ENCODE peak calls at places on chromosomes 13 and 19, in seven cellular contexts. One of them, this sample, is unnamed.

GRCh38 chr13:31896427-31896826 is 135.1 kb upstream of the FRY start:
- ATAC-seq in stimulated activated naive CD8-positive, alpha-beta T cell treated with anti-CD3 and anti-CD28 coated beads, Interleukin-15, Interleukin-2, amounts not matched to agents 100 U/mL and 50 U/mL, for 24 hours: no peak
- ATAC-seq in omental fat pad: no peak
- ATAC-seq in activated CD8-positive, alpha-beta T cell treated with anti-CD3 and anti-CD28 coated beads for 36 hours: no peak
- ATAC-seq in activated T-cell treated with anti-CD3 and anti-CD28 coated beads, Interleukin-2, amount 50 U/mL, for 72 hours: no peak
- ATAC-seq in left lung: no peak
- ATAC-seq in foreskin keratinocyte: no peak
- ATAC-seq in this sample: no peak

GRCh38 chr13:44117351-44117750 is 237.6 kb downstream of the LACC1 start:
- ATAC-seq in left lung: peak
- ATAC-seq in stimulated activated naive CD8-positive, alpha-beta T cell treated with anti-CD3 and anti-CD28 coated beads, Interleukin-15, Interleukin-2, amounts not matched to agents 100 U/mL and 50 U/mL, for 24 hours: peak
- ATAC-seq in activated T-cell treated with anti-CD3 and anti-CD28 coated beads, Interleukin-2, amount 50 U/mL, for 72 hours: no peak
- ATAC-seq in activated CD8-positive, alpha-beta T cell treated with anti-CD3 and anti-CD28 coated beads for 36 hours: peak
- ATAC-seq in foreskin keratinocyte: no peak
- ATAC-seq in omental fat pad: no peak
- ATAC-seq in this sample: no peak

GRCh38 chr19:16327911-16328823 is 3.5 kb downstream of the KLF2 start:
- ATAC-seq in activated T-cell treated with anti-CD3 and anti-CD28 coated beads, Interleukin-2, amount 50 U/mL, for 72 hours: no peak
- ATAC-seq in left lung: peak
- ATAC-seq in omental fat pad: peak
- ATAC-seq in stimulated activated naive CD8-positive, alpha-beta T cell treated with anti-CD3 and anti-CD28 coated beads, Interleukin-15, Interleukin-2, amounts not matched to agents 100 U/mL and 50 U/mL, for 24 hours: no peak
- ATAC-seq in foreskin keratinocyte: no peak
- ATAC-seq in activated CD8-positive, alpha-beta T cell treated with anti-CD3 and anti-CD28 coated beads for 36 hours: peak
- ATAC-seq in this sample: no peak

GRCh38 chr13:42022796-42023493 is 25.5 kb upstream of the DGKH start:
- ATAC-seq in activated CD8-positive, alpha-beta T cell treated with anti-CD3 and anti-CD28 coated beads for 36 hours: no peak
- ATAC-seq in omental fat pad: no peak
- ATAC-seq in left lung: no peak
- ATAC-seq in foreskin keratinocyte: no peak
- ATAC-seq in activated T-cell treated with anti-CD3 and anti-CD28 coated beads, Interleukin-2, amount 50 U/mL, for 72 hours: no peak
- ATAC-seq in stimulated activated naive CD8-positive, alpha-beta T cell treated with anti-CD3 and anti-CD28 coated beads, Interleukin-15, Interleukin-2, amounts not matched to agents 100 U/mL and 50 U/mL, for 24 hours: no peak
- ATAC-seq in this sample: no peak

GRCh38 chr13:46860734-46861133 is 36.1 kb downstream of the HTR2A start:
- ATAC-seq in stimulated activated naive CD8-positive, alpha-beta T cell treated with anti-CD3 and anti-CD28 coated beads, Interleukin-15, Interleukin-2, amounts not matched to agents 100 U/mL and 50 U/mL, for 24 hours: no peak
- ATAC-seq in activated CD8-positive, alpha-beta T cell treated with anti-CD3 and anti-CD28 coated beads for 36 hours: no peak
- ATAC-seq in left lung: no peak
- ATAC-seq in foreskin keratinocyte: no peak
- ATAC-seq in omental fat pad: no peak
- ATAC-seq in activated T-cell treated with anti-CD3 and anti-CD28 coated beads, Interleukin-2, amount 50 U/mL, for 72 hours: no peak
- ATAC-seq in this sample: no peak

GRCh38 chr13:49521216-49521615 is 25.5 kb downstream of the PHF11 start:
- ATAC-seq in activated CD8-positive, alpha-beta T cell treated with anti-CD3 and anti-CD28 coated beads for 36 hours: no peak
- ATAC-seq in stimulated activated naive CD8-positive, alpha-beta T cell treated with anti-CD3 and anti-CD28 coated beads, Interleukin-15, Interleukin-2, amounts not matched to agents 100 U/mL and 50 U/mL, for 24 hours: no peak
- ATAC-seq in omental fat pad: no peak
- ATAC-seq in foreskin keratinocyte: no peak
- ATAC-seq in left lung: no peak
- ATAC-seq in activated T-cell treated with anti-CD3 and anti-CD28 coated beads, Interleukin-2, amount 50 U/mL, for 72 hours: no peak
- ATAC-seq in this sample: no peak

GRCh38 chr19:46287585-46287984 is 9.3 kb upstream of the HIF3A start:
- ATAC-seq in stimulated activated naive CD8-positive, alpha-beta T cell treated with anti-CD3 and anti-CD28 coated beads, Interleukin-15, Interleukin-2, amounts not matched to agents 100 U/mL and 50 U/mL, for 24 hours: no peak
- ATAC-seq in left lung: no peak
- ATAC-seq in activated CD8-positive, alpha-beta T cell treated with anti-CD3 and anti-CD28 coated beads for 36 hours: no peak
- ATAC-seq in omental fat pad: no peak
- ATAC-seq in activated T-cell treated with anti-CD3 and anti-CD28 coated beads, Interleukin-2, amount 50 U/mL, for 72 hours: no peak
- ATAC-seq in foreskin keratinocyte: no peak
- ATAC-seq in this sample: peak

GRCh38 chr19:11479470-11480080 is 1.3 kb downstream of the ELAVL3 start:
- ATAC-seq in foreskin keratinocyte: peak
- ATAC-seq in omental fat pad: no peak
- ATAC-seq in stimulated activated naive CD8-positive, alpha-beta T cell treated with anti-CD3 and anti-CD28 coated beads, Interleukin-15, Interleukin-2, amounts not matched to agents 100 U/mL and 50 U/mL, for 24 hours: no peak
- ATAC-seq in activated T-cell treated with anti-CD3 and anti-CD28 coated beads, Interleukin-2, amount 50 U/mL, for 72 hours: no peak
- ATAC-seq in left lung: peak
- ATAC-seq in activated CD8-positive, alpha-beta T cell treated with anti-CD3 and anti-CD28 coated beads for 36 hours: no peak
- ATAC-seq in this sample: no peak

GRCh38 chr13:60213236-60213746 is 49.6 kb upstream of the DIAPH3 start:
- ATAC-seq in left lung: no peak
- ATAC-seq in omental fat pad: no peak
- ATAC-seq in activated T-cell treated with anti-CD3 and anti-CD28 coated beads, Interleukin-2, amount 50 U/mL, for 72 hours: no peak
- ATAC-seq in foreskin keratinocyte: no peak
- ATAC-seq in stimulated activated naive CD8-positive, alpha-beta T cell treated with anti-CD3 and anti-CD28 coated beads, Interleukin-15, Interleukin-2, amounts not matched to agents 100 U/mL and 50 U/mL, for 24 hours: no peak
- ATAC-seq in activated CD8-positive, alpha-beta T cell treated with anti-CD3 and anti-CD28 coated beads for 36 hours: no peak
- ATAC-seq in this sample: no peak

GRCh38 chr19:46967578-46968018 is 52.0 kb upstream of the NPAS1 start:
- ATAC-seq in stimulated activated naive CD8-positive, alpha-beta T cell treated with anti-CD3 and anti-CD28 coated beads, Interleukin-15, Interleukin-2, amounts not matched to agents 100 U/mL and 50 U/mL, for 24 hours: peak
- ATAC-seq in omental fat pad: no peak
- ATAC-seq in left lung: peak
- ATAC-seq in foreskin keratinocyte: no peak
- ATAC-seq in activated T-cell treated with anti-CD3 and anti-CD28 coated beads, Interleukin-2, amount 50 U/mL, for 72 hours: peak
- ATAC-seq in activated CD8-positive, alpha-beta T cell treated with anti-CD3 and anti-CD28 coated beads for 36 hours: peak
- ATAC-seq in this sample: peak

GRCh38 chr13:73131247-73131646 is 72.4 kb downstream of the KLF5 start:
- ATAC-seq in omental fat pad: no peak
- ATAC-seq in stimulated activated naive CD8-positive, alpha-beta T cell treated with anti-CD3 and anti-CD28 coated beads, Interleukin-15, Interleukin-2, amounts not matched to agents 100 U/mL and 50 U/mL, for 24 hours: no peak
- ATAC-seq in activated CD8-positive, alpha-beta T cell treated with anti-CD3 and anti-CD28 coated beads for 36 hours: no peak
- ATAC-seq in left lung: peak
- ATAC-seq in foreskin keratinocyte: no peak
- ATAC-seq in activated T-cell treated with anti-CD3 and anti-CD28 coated beads, Interleukin-2, amount 50 U/mL, for 72 hours: no peak
- ATAC-seq in this sample: no peak

GRCh38 chr19:12913011-12913561 is 6.0 kb downstream of the SYCE2 start:
- ATAC-seq in omental fat pad: peak
- ATAC-seq in activated T-cell treated with anti-CD3 and anti-CD28 coated beads, Interleukin-2, amount 50 U/mL, for 72 hours: no peak
- ATAC-seq in stimulated activated naive CD8-positive, alpha-beta T cell treated with anti-CD3 and anti-CD28 coated beads, Interleukin-15, Interleukin-2, amounts not matched to agents 100 U/mL and 50 U/mL, for 24 hours: no peak
- ATAC-seq in activated CD8-positive, alpha-beta T cell treated with anti-CD3 and anti-CD28 coated beads for 36 hours: no peak
- ATAC-seq in foreskin keratinocyte: no peak
- ATAC-seq in left lung: peak
- ATAC-seq in this sample: peak

GRCh38 chr13:33817513-33817842 is 471 bp upstream of the RFC3 start:
- ATAC-seq in foreskin keratinocyte: no peak
- ATAC-seq in activated T-cell treated with anti-CD3 and anti-CD28 coated beads, Interleukin-2, amount 50 U/mL, for 72 hours: peak
- ATAC-seq in omental fat pad: no peak
- ATAC-seq in stimulated activated naive CD8-positive, alpha-beta T cell treated with anti-CD3 and anti-CD28 coated beads, Interleukin-15, Interleukin-2, amounts not matched to agents 100 U/mL and 50 U/mL, for 24 hours: no peak
- ATAC-seq in activated CD8-positive, alpha-beta T cell treated with anti-CD3 and anti-CD28 coated beads for 36 hours: peak
- ATAC-seq in left lung: no peak
- ATAC-seq in this sample: peak

GRCh38 chr19:17803264-17803896 is 8.4 kb downstream of the B3GNT3 start:
- ATAC-seq in activated CD8-positive, alpha-beta T cell treated with anti-CD3 and anti-CD28 coated beads for 36 hours: peak
- ATAC-seq in left lung: peak
- ATAC-seq in activated T-cell treated with anti-CD3 and anti-CD28 coated beads, Interleukin-2, amount 50 U/mL, for 72 hours: peak
- ATAC-seq in stimulated activated naive CD8-positive, alpha-beta T cell treated with anti-CD3 and anti-CD28 coated beads, Interleukin-15, Interleukin-2, amounts not matched to agents 100 U/mL and 50 U/mL, for 24 hours: no peak
- ATAC-seq in omental fat pad: no peak
- ATAC-seq in foreskin keratinocyte: no peak
- ATAC-seq in this sample: no peak

GRCh38 chr13:97001641-97002040 is 7.4 kb upstream of the OXGR1 start:
- ATAC-seq in activated CD8-positive, alpha-beta T cell treated with anti-CD3 and anti-CD28 coated beads for 36 hours: no peak
- ATAC-seq in foreskin keratinocyte: no peak
- ATAC-seq in omental fat pad: no peak
- ATAC-seq in stimulated activated naive CD8-positive, alpha-beta T cell treated with anti-CD3 and anti-CD28 coated beads, Interleukin-15, Interleukin-2, amounts not matched to agents 100 U/mL and 50 U/mL, for 24 hours: no peak
- ATAC-seq in left lung: no peak
- ATAC-seq in activated T-cell treated with anti-CD3 and anti-CD28 coated beads, Interleukin-2, amount 50 U/mL, for 72 hours: no peak
- ATAC-seq in this sample: no peak

GRCh38 chr13:86974251-86974994 is 696.7 kb upstream of the SLITRK5 start:
- ATAC-seq in stimulated activated naive CD8-positive, alpha-beta T cell treated with anti-CD3 and anti-CD28 coated beads, Interleukin-15, Interleukin-2, amounts not matched to agents 100 U/mL and 50 U/mL, for 24 hours: no peak
- ATAC-seq in foreskin keratinocyte: no peak
- ATAC-seq in omental fat pad: no peak
- ATAC-seq in activated CD8-positive, alpha-beta T cell treated with anti-CD3 and anti-CD28 coated beads for 36 hours: no peak
- ATAC-seq in left lung: no peak
- ATAC-seq in activated T-cell treated with anti-CD3 and anti-CD28 coated beads, Interleukin-2, amount 50 U/mL, for 72 hours: no peak
- ATAC-seq in this sample: no peak

GRCh38 chr13:44141213-44141724 is 232.4 kb upstream of the SERP2 start:
- ATAC-seq in left lung: peak
- ATAC-seq in activated T-cell treated with anti-CD3 and anti-CD28 coated beads, Interleukin-2, amount 50 U/mL, for 72 hours: no peak
- ATAC-seq in activated CD8-positive, alpha-beta T cell treated with anti-CD3 and anti-CD28 coated beads for 36 hours: no peak
- ATAC-seq in omental fat pad: no peak
- ATAC-seq in foreskin keratinocyte: no peak
- ATAC-seq in stimulated activated naive CD8-positive, alpha-beta T cell treated with anti-CD3 and anti-CD28 coated beads, Interleukin-15, Interleukin-2, amounts not matched to agents 100 U/mL and 50 U/mL, for 24 hours: no peak
- ATAC-seq in this sample: no peak

GRCh38 chr13:33263976-33264619 is 21.5 kb downstream of the STARD13 start:
- ATAC-seq in omental fat pad: no peak
- ATAC-seq in activated T-cell treated with anti-CD3 and anti-CD28 coated beads, Interleukin-2, amount 50 U/mL, for 72 hours: no peak
- ATAC-seq in activated CD8-positive, alpha-beta T cell treated with anti-CD3 and anti-CD28 coated beads for 36 hours: no peak
- ATAC-seq in foreskin keratinocyte: no peak
- ATAC-seq in stimulated activated naive CD8-positive, alpha-beta T cell treated with anti-CD3 and anti-CD28 coated beads, Interleukin-15, Interleukin-2, amounts not matched to agents 100 U/mL and 50 U/mL, for 24 hours: no peak
- ATAC-seq in left lung: no peak
- ATAC-seq in this sample: no peak

GRCh38 chr13:79307866-79308298 is 98.2 kb downstream of the RBM26 start:
- ATAC-seq in activated CD8-positive, alpha-beta T cell treated with anti-CD3 and anti-CD28 coated beads for 36 hours: peak
- ATAC-seq in activated T-cell treated with anti-CD3 and anti-CD28 coated beads, Interleukin-2, amount 50 U/mL, for 72 hours: peak
- ATAC-seq in foreskin keratinocyte: peak
- ATAC-seq in left lung: peak
- ATAC-seq in omental fat pad: no peak
- ATAC-seq in stimulated activated naive CD8-positive, alpha-beta T cell treated with anti-CD3 and anti-CD28 coated beads, Interleukin-15, Interleukin-2, amounts not matched to agents 100 U/mL and 50 U/mL, for 24 hours: peak
- ATAC-seq in this sample: peak

GRCh38 chr19:41903161-41903953 is 20.4 kb downstream of the ARHGEF1 start:
- ATAC-seq in activated T-cell treated with anti-CD3 and anti-CD28 coated beads, Interleukin-2, amount 50 U/mL, for 72 hours: no peak
- ATAC-seq in foreskin keratinocyte: no peak
- ATAC-seq in activated CD8-positive, alpha-beta T cell treated with anti-CD3 and anti-CD28 coated beads for 36 hours: no peak
- ATAC-seq in left lung: peak
- ATAC-seq in stimulated activated naive CD8-positive, alpha-beta T cell treated with anti-CD3 and anti-CD28 coated beads, Interleukin-15, Interleukin-2, amounts not matched to agents 100 U/mL and 50 U/mL, for 24 hours: no peak
- ATAC-seq in omental fat pad: no peak
- ATAC-seq in this sample: no peak

GRCh38 chr13:110387451-110388140 is 80.5 kb downstream of the COL4A2 start:
- ATAC-seq in activated CD8-positive, alpha-beta T cell treated with anti-CD3 and anti-CD28 coated beads for 36 hours: peak
- ATAC-seq in foreskin keratinocyte: peak
- ATAC-seq in left lung: peak
- ATAC-seq in activated T-cell treated with anti-CD3 and anti-CD28 coated beads, Interleukin-2, amount 50 U/mL, for 72 hours: no peak
- ATAC-seq in stimulated activated naive CD8-positive, alpha-beta T cell treated with anti-CD3 and anti-CD28 coated beads, Interleukin-15, Interleukin-2, amounts not matched to agents 100 U/mL and 50 U/mL, for 24 hours: no peak
- ATAC-seq in omental fat pad: peak
- ATAC-seq in this sample: peak

GRCh38 chr13:29857089-29857488 is 6.7 kb upstream of the UBL3 start:
- ATAC-seq in activated T-cell treated with anti-CD3 and anti-CD28 coated beads, Interleukin-2, amount 50 U/mL, for 72 hours: no peak
- ATAC-seq in left lung: peak
- ATAC-seq in activated CD8-positive, alpha-beta T cell treated with anti-CD3 and anti-CD28 coated beads for 36 hours: no peak
- ATAC-seq in stimulated activated naive CD8-positive, alpha-beta T cell treated with anti-CD3 and anti-CD28 coated beads, Interleukin-15, Interleukin-2, amounts not matched to agents 100 U/mL and 50 U/mL, for 24 hours: no peak
- ATAC-seq in foreskin keratinocyte: no peak
- ATAC-seq in omental fat pad: no peak
- ATAC-seq in this sample: no peak

GRCh38 chr19:47004012-47004465 is 15.6 kb upstream of the NPAS1 start:
- ATAC-seq in omental fat pad: no peak
- ATAC-seq in activated T-cell treated with anti-CD3 and anti-CD28 coated beads, Interleukin-2, amount 50 U/mL, for 72 hours: no peak
- ATAC-seq in foreskin keratinocyte: no peak
- ATAC-seq in stimulated activated naive CD8-positive, alpha-beta T cell treated with anti-CD3 and anti-CD28 coated beads, Interleukin-15, Interleukin-2, amounts not matched to agents 100 U/mL and 50 U/mL, for 24 hours: no peak
- ATAC-seq in activated CD8-positive, alpha-beta T cell treated with anti-CD3 and anti-CD28 coated beads for 36 hours: no peak
- ATAC-seq in left lung: no peak
- ATAC-seq in this sample: no peak

GRCh38 chr13:95180513-95181245 is 120.6 kb downstream of the ABCC4 start:
- ATAC-seq in foreskin keratinocyte: no peak
- ATAC-seq in activated T-cell treated with anti-CD3 and anti-CD28 coated beads, Interleukin-2, amount 50 U/mL, for 72 hours: no peak
- ATAC-seq in stimulated activated naive CD8-positive, alpha-beta T cell treated with anti-CD3 and anti-CD28 coated beads, Interleukin-15, Interleukin-2, amounts not matched to agents 100 U/mL and 50 U/mL, for 24 hours: no peak
- ATAC-seq in activated CD8-positive, alpha-beta T cell treated with anti-CD3 and anti-CD28 coated beads for 36 hours: no peak
- ATAC-seq in left lung: peak
- ATAC-seq in omental fat pad: no peak
- ATAC-seq in this sample: no peak

GRCh38 chr13:30341815-30342570 is 34.6 kb upstream of the KATNAL1 start:
- ATAC-seq in activated T-cell treated with anti-CD3 and anti-CD28 coated beads, Interleukin-2, amount 50 U/mL, for 72 hours: no peak
- ATAC-seq in foreskin keratinocyte: peak
- ATAC-seq in omental fat pad: peak
- ATAC-seq in stimulated activated naive CD8-positive, alpha-beta T cell treated with anti-CD3 and anti-CD28 coated beads, Interleukin-15, Interleukin-2, amounts not matched to agents 100 U/mL and 50 U/mL, for 24 hours: no peak
- ATAC-seq in left lung: peak
- ATAC-seq in activated CD8-positive, alpha-beta T cell treated with anti-CD3 and anti-CD28 coated beads for 36 hours: no peak
- ATAC-seq in this sample: peak

GRCh38 chr19:6720369-6721112 is at the start of gene C3:
- ATAC-seq in stimulated activated naive CD8-positive, alpha-beta T cell treated with anti-CD3 and anti-CD28 coated beads, Interleukin-15, Interleukin-2, amounts not matched to agents 100 U/mL and 50 U/mL, for 24 hours: no peak
- ATAC-seq in activated T-cell treated with anti-CD3 and anti-CD28 coated beads, Interleukin-2, amount 50 U/mL, for 72 hours: peak
- ATAC-seq in foreskin keratinocyte: peak
- ATAC-seq in omental fat pad: peak
- ATAC-seq in activated CD8-positive, alpha-beta T cell treated with anti-CD3 and anti-CD28 coated beads for 36 hours: no peak
- ATAC-seq in left lung: peak
- ATAC-seq in this sample: peak

GRCh38 chr19:57068326-57068725 is 51.5 kb upstream of the USP29 start:
- ATAC-seq in left lung: no peak
- ATAC-seq in omental fat pad: no peak
- ATAC-seq in stimulated activated naive CD8-positive, alpha-beta T cell treated with anti-CD3 and anti-CD28 coated beads, Interleukin-15, Interleukin-2, amounts not matched to agents 100 U/mL and 50 U/mL, for 24 hours: no peak
- ATAC-seq in activated T-cell treated with anti-CD3 and anti-CD28 coated beads, Interleukin-2, amount 50 U/mL, for 72 hours: no peak
- ATAC-seq in activated CD8-positive, alpha-beta T cell treated with anti-CD3 and anti-CD28 coated beads for 36 hours: no peak
- ATAC-seq in foreskin keratinocyte: no peak
- ATAC-seq in this sample: no peak

GRCh38 chr19:20244356-20244755 is 77.3 kb downstream of the ZNF486 start:
- ATAC-seq in omental fat pad: no peak
- ATAC-seq in foreskin keratinocyte: no peak
- ATAC-seq in left lung: no peak
- ATAC-seq in activated T-cell treated with anti-CD3 and anti-CD28 coated beads, Interleukin-2, amount 50 U/mL, for 72 hours: no peak
- ATAC-seq in activated CD8-positive, alpha-beta T cell treated with anti-CD3 and anti-CD28 coated beads for 36 hours: peak
- ATAC-seq in stimulated activated naive CD8-positive, alpha-beta T cell treated with anti-CD3 and anti-CD28 coated beads, Interleukin-15, Interleukin-2, amounts not matched to agents 100 U/mL and 50 U/mL, for 24 hours: no peak
- ATAC-seq in this sample: no peak

GRCh38 chr19:4049432-4049831 is 17.3 kb downstream of the ZBTB7A start:
- ATAC-seq in stimulated activated naive CD8-positive, alpha-beta T cell treated with anti-CD3 and anti-CD28 coated beads, Interleukin-15, Interleukin-2, amounts not matched to agents 100 U/mL and 50 U/mL, for 24 hours: no peak
- ATAC-seq in foreskin keratinocyte: no peak
- ATAC-seq in activated T-cell treated with anti-CD3 and anti-CD28 coated beads, Interleukin-2, amount 50 U/mL, for 72 hours: no peak
- ATAC-seq in left lung: no peak
- ATAC-seq in activated CD8-positive, alpha-beta T cell treated with anti-CD3 and anti-CD28 coated beads for 36 hours: no peak
- ATAC-seq in omental fat pad: no peak
- ATAC-seq in this sample: no peak

GRCh38 chr19:9431475-9431874 is 3.9 kb downstream of the ZNF266 start:
- ATAC-seq in left lung: no peak
- ATAC-seq in activated CD8-positive, alpha-beta T cell treated with anti-CD3 and anti-CD28 coated beads for 36 hours: peak
- ATAC-seq in stimulated activated naive CD8-positive, alpha-beta T cell treated with anti-CD3 and anti-CD28 coated beads, Interleukin-15, Interleukin-2, amounts not matched to agents 100 U/mL and 50 U/mL, for 24 hours: no peak
- ATAC-seq in activated T-cell treated with anti-CD3 and anti-CD28 coated beads, Interleukin-2, amount 50 U/mL, for 72 hours: no peak
- ATAC-seq in omental fat pad: no peak
- ATAC-seq in foreskin keratinocyte: peak
- ATAC-seq in this sample: no peak